ENCODE peak calls at places on chromosomes 12 and 14, in five cellular contexts. M is H1, A is testis, S is K562, Q is breast epithelium. U is an unnamed sample.

GRCh38 chr14:80211143-80212024 is at the start of gene DIO2:
- DNase-seq in Q (no peak), S (no peak), A (peak), M (no peak), U (no peak)

GRCh38 chr12:2057041-2057792 is 4.4 kb downstream of the CACNA1C start:
- DNase-seq in A (peak), S (peak), Q (peak), M (peak), U (no peak)

GRCh38 chr14:100567009-100567876 is 20.0 kb downstream of the BEGAIN start:
- DNase-seq in M (peak), Q (peak), A (no peak), S (no peak), U (no peak)

GRCh38 chr12:30624009-30624408 is 71.7 kb downstream of the IPO8 start:
- DNase-seq in Q (no peak), S (no peak), A (no peak), M (no peak), U (no peak)

GRCh38 chr14:31441273-31442110 is 15.8 kb downstream of the DTD2 start:
- DNase-seq in M (no peak), A (no peak), S (no peak), Q (no peak), U (no peak)

GRCh38 chr14:34174973-34175372 is 224.1 kb upstream of the EGLN3 start:
- DNase-seq in A (no peak), M (no peak), S (no peak), Q (no peak), U (no peak)

GRCh38 chr12:30437044-30437443 is 258.6 kb downstream of the IPO8 start:
- DNase-seq in A (no peak), Q (no peak), S (no peak), M (no peak), U (no peak)

GRCh38 chr12:82803201-82803600 is 116.5 kb downstream of the TMTC2 start:
- DNase-seq in S (no peak), Q (no peak), M (no peak), A (no peak), U (no peak)

GRCh38 chr14:90294872-90295271 is 36.9 kb downstream of the NRDE2 start:
- DNase-seq in M (no peak), S (no peak), A (no peak), Q (no peak), U (no peak)

GRCh38 chr14:21104448-21105060 is 3.7 kb downstream of the TMEM253 start:
- DNase-seq in A (peak), Q (peak), S (peak), M (no peak), U (no peak)

GRCh38 chr12:108440736-108441135 is 74.3 kb upstream of the FICD start:
- DNase-seq in Q (no peak), S (no peak), M (no peak), A (no peak), U (no peak)

DNA sequence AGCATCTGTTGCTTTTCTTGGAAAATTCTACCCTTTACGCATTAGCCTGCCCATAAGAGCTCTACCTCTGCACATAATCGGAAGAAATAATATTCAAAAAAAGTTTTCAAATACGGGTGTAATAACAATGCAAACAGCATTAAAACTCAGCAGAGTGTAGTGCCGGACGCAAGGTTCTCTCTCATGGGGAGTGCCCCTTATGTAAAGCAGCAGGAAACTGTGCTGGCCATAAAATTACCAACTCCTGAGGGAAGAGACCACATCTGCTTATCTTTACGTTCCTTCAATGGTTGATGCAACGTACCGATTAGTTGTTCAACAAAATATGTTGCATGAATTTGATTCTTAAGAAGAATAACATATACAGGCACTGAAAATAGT is 118.7 kb upstream of the TMCC3 start:
- DNase-seq in M (no peak), S (no peak), Q (no peak), A (no peak), U (no peak)
- TF ChIP-seq POLR2A in M (no peak), S (no peak), Q (no peak), A (no peak), U (no peak)

GRCh38 chr12:123231931-123232330 is 1.0 kb downstream of the MPHOSPH9 start:
- DNase-seq in A (no peak), S (no peak), M (no peak), Q (no peak), U (no peak)

GRCh38 chr12:123232472-123232806 is 502 bp downstream of the MPHOSPH9 start:
- DNase-seq in A (no peak), S (no peak), Q (no peak), M (no peak), U (peak)

GRCh38 chr12:123232807-123233504 is at the start of the genes MPHOSPH9 and MTRFR:
- DNase-seq in A (peak), S (peak), Q (peak), M (peak), U (peak)

GRCh38 chr12:123237646-123238329 is 4.6 kb downstream of the MTRFR start:
- DNase-seq in Q (no peak), M (peak), A (peak), S (peak), U (no peak)

GRCh38 chr12:123233505-123234299 is 466 bp downstream of the MTRFR start:
- DNase-seq in Q (no peak), M (peak), S (peak), A (no peak), U (no peak)
- TF ChIP-seq POLR2A in Q (no peak), M (no peak), S (no peak), A (no peak), U (peak)

DNA sequence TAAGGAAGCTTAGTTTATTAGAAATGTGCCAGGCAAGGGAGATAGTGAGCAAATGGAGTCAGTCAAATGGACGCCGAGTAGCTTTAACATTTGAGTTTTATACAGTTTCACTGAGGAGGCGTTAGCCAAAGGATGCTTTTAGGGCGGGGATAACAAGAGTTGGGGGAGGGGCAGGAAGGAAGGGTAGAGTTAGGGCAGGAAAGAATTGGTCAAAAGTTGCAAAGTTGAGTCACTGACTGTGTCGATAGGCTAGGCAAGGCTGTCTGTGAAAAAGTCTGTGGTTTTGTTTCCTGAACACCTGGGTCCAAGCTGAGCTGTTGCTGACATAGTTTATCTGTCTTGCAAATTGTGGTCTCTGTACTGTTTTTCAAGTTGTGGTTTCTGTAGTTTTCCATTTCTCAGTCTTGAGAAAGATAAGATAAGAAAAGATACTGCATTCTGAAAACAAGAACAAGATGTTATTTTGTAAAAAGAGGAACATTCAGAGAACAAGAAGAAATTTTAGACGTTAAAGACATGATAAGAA is 62.6 kb upstream of the RESF1 start:
- DNase-seq in A (peak), Q (peak), M (no peak), S (peak), U (no peak)
- TF ChIP-seq POLR2A in A (no peak), Q (no peak), M (no peak), S (no peak), U (no peak)

DNA sequence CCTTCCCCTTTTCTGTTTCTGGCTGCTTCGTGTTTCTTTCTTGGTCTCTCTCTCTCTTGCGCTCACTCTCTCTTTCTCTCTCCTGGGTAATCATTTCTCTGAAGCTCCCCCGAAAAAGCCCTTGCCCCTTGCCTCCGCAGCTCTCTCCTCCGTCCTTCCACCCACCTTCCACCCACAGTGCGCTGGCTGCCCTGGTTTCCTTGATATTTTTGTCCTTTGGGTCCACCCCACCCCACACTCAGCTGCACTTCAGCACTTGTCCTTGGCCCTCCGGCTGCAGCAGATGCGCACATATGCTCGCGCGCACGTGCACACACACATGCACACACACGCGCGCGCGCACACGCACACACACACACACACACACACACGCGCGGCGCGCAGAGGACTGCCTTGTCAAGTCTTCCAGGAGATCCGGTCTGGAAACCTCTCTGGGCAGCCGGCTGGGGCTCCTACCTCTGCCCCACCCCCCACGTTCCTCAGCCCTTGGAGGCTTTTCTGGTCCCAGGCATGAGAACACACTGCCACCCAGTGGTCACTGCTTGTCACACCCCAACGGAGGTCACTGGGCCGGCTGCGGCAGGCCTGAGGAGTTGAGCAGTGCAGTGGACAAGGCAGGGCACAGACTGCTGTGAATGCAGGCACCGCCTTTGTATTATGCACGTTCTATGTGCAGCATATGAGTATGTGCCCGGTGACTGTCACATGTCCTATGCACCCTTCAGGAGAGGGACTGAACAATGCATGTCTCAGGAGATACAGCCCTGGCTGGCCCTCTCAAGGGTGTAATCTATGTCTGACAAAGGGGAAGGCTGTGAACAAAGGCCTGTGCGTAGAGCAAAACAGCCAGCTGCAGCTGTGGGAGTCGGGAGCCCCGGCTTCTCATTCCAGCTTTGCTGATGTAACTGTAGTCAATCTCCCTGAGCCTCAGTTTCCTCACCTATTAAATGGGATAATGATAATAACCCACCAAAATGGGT is 6.5 kb downstream of the LAG3 start:
- DNase-seq in A (peak), S (peak), Q (peak), M (peak), U (peak)
- TF ChIP-seq POLR2A in A (no peak), S (peak), Q (no peak), M (no peak), U (no peak)

GRCh38 chr14:55662757-55663156 is 82.8 kb downstream of the KTN1 start:
- DNase-seq in Q (no peak), S (no peak), A (no peak), M (no peak), U (no peak)
- TF ChIP-seq POLR2A in Q (no peak), S (no peak), A (no peak), M (no peak), U (no peak)

DNA sequence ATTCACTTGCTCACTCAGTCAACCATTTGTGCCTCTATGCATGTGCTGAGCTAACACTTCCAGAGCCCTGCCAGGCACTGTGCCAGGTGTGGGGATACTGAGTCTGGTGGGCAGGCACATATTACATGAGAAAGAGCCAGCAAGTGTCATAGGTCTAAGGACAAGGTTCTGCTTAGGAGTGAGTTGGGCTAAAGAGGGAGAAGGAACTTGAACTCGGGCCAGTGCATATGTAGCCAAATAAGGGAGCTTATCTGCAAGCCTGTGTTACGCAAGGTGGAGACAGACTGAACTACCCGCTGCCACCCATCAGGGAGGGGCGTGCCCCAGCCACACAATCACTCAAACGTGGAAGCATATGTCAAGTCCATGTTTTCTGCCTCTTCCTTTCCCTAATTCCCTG is 140.0 kb upstream of the NOS1 start:
- DNase-seq in M (no peak), S (no peak), A (no peak), Q (no peak), U (no peak)
- TF ChIP-seq POLR2A in M (no peak), S (no peak), A (no peak), Q (no peak), U (no peak)

GRCh38 chr12:109998904-109999648 is at the start of gene ANKRD13A:
- DNase-seq in S (peak), A (peak), M (peak), Q (peak), U (peak)
- TF ChIP-seq POLR2A in S (peak), A (no peak), M (peak), Q (no peak), U (peak)

GRCh38 chr12:68823711-68824110 is 15.7 kb downstream of the MDM2 start:
- DNase-seq in S (no peak), Q (no peak), A (no peak), M (no peak), U (no peak)
- TF ChIP-seq POLR2A in S (no peak), Q (no peak), A (no peak), M (no peak), U (no peak)

U was measured in H54.